ENCODE peak calls at places on chromosomes 3 and 15, in five cellular contexts. W, B, A, K and D are unnamed samples.

GRCh38 chr3:98788651-98789050 is 25.5 kb downstream of the ST3GAL6 start:
- DNase-seq in W (peak), B (no peak), A (no peak), K (no peak), D (no peak)

GRCh38 chr15:63601026-63601726 is 4.0 kb downstream of the FBXL22 start:
- DNase-seq in B (no peak), W (no peak), K (peak), A (peak), D (peak)

GRCh38 chr3:55468251-55468650 is 18.9 kb downstream of the WNT5A start:
- DNase-seq in A (peak), W (no peak), K (no peak), B (no peak), D (no peak)

GRCh38 chr15:41827290-41827879 is 507 bp upstream of the JMJD7 start:
- DNase-seq in B (no peak), W (peak), K (no peak), A (peak), D (no peak)

GRCh38 chr3:25508901-25509300 is 80.8 kb downstream of the RARB start:
- DNase-seq in B (peak), W (no peak), A (peak), K (no peak), D (no peak)

GRCh38 chr3:198071602-198072285 is 111.7 kb downstream of the LMLN start:
- DNase-seq in W (no peak), B (peak), A (peak), K (peak), D (no peak)

GRCh38 chr3:38552364-38552763 is 56.2 kb downstream of the EXOG start:
- DNase-seq in B (no peak), A (no peak), W (no peak), K (no peak), D (no peak)

GRCh38 chr3:12468276-12468675 is 16.0 kb upstream of the TSEN2 start:
- DNase-seq in A (no peak), W (no peak), B (no peak), K (no peak), D (no peak)

GRCh38 chr3:81352867-81353266 is 408.6 kb downstream of the GBE1 start:
- DNase-seq in B (peak), K (peak), W (no peak), A (peak), D (no peak)

GRCh38 chr3:32934150-32934742 is 17.2 kb upstream of the CCR4 start:
- DNase-seq in A (peak), B (peak), K (peak), W (no peak), D (no peak)

GRCh38 chr15:92394327-92395175 is 870 bp downstream of the ST8SIA2 start:
- DNase-seq in K (peak), W (no peak), A (peak), B (no peak), D (no peak)

GRCh38 chr3:159627229-159627628 is 361.4 kb upstream of the IL12A start:
- DNase-seq in W (no peak), B (no peak), K (no peak), A (peak), D (no peak)

GRCh38 chr15:42999201-42999779 is 78.7 kb upstream of the TTBK2 start:
- DNase-seq in B (no peak), K (no peak), A (no peak), W (no peak), D (no peak)

GRCh38 chr15:73937726-73938125 is 11.5 kb downstream of the LOXL1 start:
- DNase-seq in K (no peak), A (no peak), B (no peak), W (no peak), D (no peak)

GRCh38 chr3:136255672-136256406 is 5.7 kb downstream of the PCCB start:
- DNase-seq in B (no peak), A (no peak), K (no peak), W (no peak), D (no peak)

GRCh38 chr15:78709263-78709882 is 68.4 kb upstream of the CHRNB4 start:
- DNase-seq in B (peak), K (peak), W (peak), A (peak), D (peak)

GRCh38 chr15:100101389-100102089 is 240.2 kb downstream of the ADAMTS17 start:
- DNase-seq in A (no peak), W (no peak), B (no peak), K (no peak), D (no peak)

GRCh38 chr3:169659858-169660614 is 3.5 kb downstream of the MECOM start:
- DNase-seq in W (no peak), A (no peak), K (peak), B (no peak), D (no peak)